ENCODE peak calls at places on chromosomes 12 and 14, in ten cellular contexts. One of them, this sample, is unnamed.

GRCh38 chr14:24274101-24274543 is 2.7 kb upstream of the RABGGTA start:
- DNase-seq in cardiac fibroblast: no peak
- DNase-seq in breast epithelium: no peak
- DNase-seq in colonic mucosa: no peak
- DNase-seq in heart right ventricle: no peak
- DNase-seq in psoas muscle: peak
- DNase-seq in stomach: peak
- DNase-seq in ovary: no peak
- DNase-seq in cardiac muscle cell: no peak
- DNase-seq in fibroblast of mammary gland: peak
- DNase-seq in this sample: no peak

GRCh38 chr12:79997115-79997805 is 62.4 kb upstream of the PPP1R12A start:
- DNase-seq in cardiac fibroblast: peak
- DNase-seq in breast epithelium: no peak
- DNase-seq in colonic mucosa: no peak
- DNase-seq in heart right ventricle: no peak
- DNase-seq in psoas muscle: no peak
- DNase-seq in stomach: no peak
- DNase-seq in ovary: no peak
- DNase-seq in cardiac muscle cell: no peak
- DNase-seq in fibroblast of mammary gland: peak
- DNase-seq in this sample: peak

GRCh38 chr14:76904100-76904739 is 78.0 kb downstream of the LRRC74A start:
- DNase-seq in cardiac fibroblast: peak
- DNase-seq in breast epithelium: no peak
- DNase-seq in colonic mucosa: no peak
- DNase-seq in heart right ventricle: peak
- DNase-seq in psoas muscle: peak
- DNase-seq in stomach: no peak
- DNase-seq in ovary: peak
- DNase-seq in cardiac muscle cell: peak
- DNase-seq in fibroblast of mammary gland: peak
- DNase-seq in this sample: peak

GRCh38 chr12:123085730-123086487 is 65.0 kb downstream of the PITPNM2 start:
- DNase-seq in cardiac fibroblast: peak
- DNase-seq in breast epithelium: peak
- DNase-seq in colonic mucosa: no peak
- DNase-seq in heart right ventricle: peak
- DNase-seq in psoas muscle: peak
- DNase-seq in stomach: peak
- DNase-seq in ovary: no peak
- DNase-seq in cardiac muscle cell: no peak
- DNase-seq in fibroblast of mammary gland: no peak
- DNase-seq in this sample: peak

GRCh38 chr12:119594772-119595445 is 1.3 kb downstream of the TMEM233 start:
- DNase-seq in cardiac fibroblast: no peak
- DNase-seq in breast epithelium: no peak
- DNase-seq in colonic mucosa: peak
- DNase-seq in heart right ventricle: peak
- DNase-seq in psoas muscle: peak
- DNase-seq in stomach: no peak
- DNase-seq in ovary: no peak
- DNase-seq in cardiac muscle cell: peak
- DNase-seq in fibroblast of mammary gland: no peak
- DNase-seq in this sample: no peak

GRCh38 chr12:10179871-10180270 is 1.0 kb downstream of the TMEM52B start:
- DNase-seq in cardiac fibroblast: no peak
- DNase-seq in breast epithelium: no peak
- DNase-seq in colonic mucosa: no peak
- DNase-seq in heart right ventricle: no peak
- DNase-seq in psoas muscle: no peak
- DNase-seq in stomach: no peak
- DNase-seq in ovary: no peak
- DNase-seq in cardiac muscle cell: no peak
- DNase-seq in fibroblast of mammary gland: no peak
- DNase-seq in this sample: no peak

GRCh38 chr12:46770501-46771183 is 55.2 kb downstream of the SLC38A4 start:
- DNase-seq in cardiac fibroblast: peak
- DNase-seq in breast epithelium: no peak
- DNase-seq in colonic mucosa: no peak
- DNase-seq in heart right ventricle: no peak
- DNase-seq in psoas muscle: peak
- DNase-seq in stomach: no peak
- DNase-seq in ovary: no peak
- DNase-seq in cardiac muscle cell: peak
- DNase-seq in fibroblast of mammary gland: peak
- DNase-seq in this sample: peak

GRCh38 chr12:47377414-47378221 is 297.9 kb upstream of the AMIGO2 start:
- DNase-seq in cardiac fibroblast: peak
- DNase-seq in breast epithelium: peak
- DNase-seq in colonic mucosa: peak
- DNase-seq in heart right ventricle: peak
- DNase-seq in psoas muscle: peak
- DNase-seq in stomach: peak
- DNase-seq in ovary: peak
- DNase-seq in cardiac muscle cell: peak
- DNase-seq in fibroblast of mammary gland: peak
- DNase-seq in this sample: peak

GRCh38 chr12:93380480-93381121 is 2.9 kb downstream of the NUDT4 start:
- DNase-seq in cardiac fibroblast: peak
- DNase-seq in breast epithelium: no peak
- DNase-seq in colonic mucosa: no peak
- DNase-seq in heart right ventricle: no peak
- DNase-seq in psoas muscle: no peak
- DNase-seq in stomach: no peak
- DNase-seq in ovary: no peak
- DNase-seq in cardiac muscle cell: peak
- DNase-seq in fibroblast of mammary gland: peak
- DNase-seq in this sample: no peak

GRCh38 chr14:100573009-100573756 is 14.0 kb downstream of the BEGAIN start:
- DNase-seq in cardiac fibroblast: no peak
- DNase-seq in breast epithelium: no peak
- DNase-seq in colonic mucosa: no peak
- DNase-seq in heart right ventricle: no peak
- DNase-seq in psoas muscle: no peak
- DNase-seq in stomach: no peak
- DNase-seq in ovary: no peak
- DNase-seq in cardiac muscle cell: no peak
- DNase-seq in fibroblast of mammary gland: no peak
- DNase-seq in this sample: no peak

GRCh38 chr14:52253503-52253902 is 14.0 kb upstream of the PTGDR start:
- DNase-seq in cardiac fibroblast: peak
- DNase-seq in breast epithelium: no peak
- DNase-seq in colonic mucosa: no peak
- DNase-seq in heart right ventricle: no peak
- DNase-seq in psoas muscle: no peak
- DNase-seq in stomach: no peak
- DNase-seq in ovary: no peak
- DNase-seq in cardiac muscle cell: peak
- DNase-seq in fibroblast of mammary gland: peak
- DNase-seq in this sample: no peak

GRCh38 chr12:107992870-107993451 is 136.1 kb upstream of the WSCD2 start:
- DNase-seq in cardiac fibroblast: peak
- DNase-seq in breast epithelium: no peak
- DNase-seq in colonic mucosa: peak
- DNase-seq in heart right ventricle: no peak
- DNase-seq in psoas muscle: no peak
- DNase-seq in stomach: no peak
- DNase-seq in ovary: no peak
- DNase-seq in cardiac muscle cell: peak
- DNase-seq in fibroblast of mammary gland: peak
- DNase-seq in this sample: peak

GRCh38 chr14:90691627-90692026 is 124.6 kb downstream of the TTC7B start:
- DNase-seq in cardiac fibroblast: peak
- DNase-seq in breast epithelium: no peak
- DNase-seq in colonic mucosa: no peak
- DNase-seq in heart right ventricle: no peak
- DNase-seq in psoas muscle: no peak
- DNase-seq in stomach: no peak
- DNase-seq in ovary: no peak
- DNase-seq in cardiac muscle cell: peak
- DNase-seq in fibroblast of mammary gland: peak
- DNase-seq in this sample: no peak

GRCh38 chr12:123899368-123899767 is 73.3 kb downstream of the CCDC92 start:
- DNase-seq in cardiac fibroblast: no peak
- DNase-seq in breast epithelium: no peak
- DNase-seq in colonic mucosa: no peak
- DNase-seq in heart right ventricle: no peak
- DNase-seq in psoas muscle: no peak
- DNase-seq in stomach: no peak
- DNase-seq in ovary: no peak
- DNase-seq in cardiac muscle cell: no peak
- DNase-seq in fibroblast of mammary gland: no peak
- DNase-seq in this sample: no peak

GRCh38 chr12:109084425-109084824 is 8.8 kb downstream of the ALKBH2 start:
- DNase-seq in cardiac fibroblast: no peak
- DNase-seq in breast epithelium: no peak
- DNase-seq in colonic mucosa: no peak
- DNase-seq in heart right ventricle: no peak
- DNase-seq in psoas muscle: no peak
- DNase-seq in stomach: no peak
- DNase-seq in ovary: no peak
- DNase-seq in cardiac muscle cell: no peak
- DNase-seq in fibroblast of mammary gland: no peak
- DNase-seq in this sample: no peak

DNA sequence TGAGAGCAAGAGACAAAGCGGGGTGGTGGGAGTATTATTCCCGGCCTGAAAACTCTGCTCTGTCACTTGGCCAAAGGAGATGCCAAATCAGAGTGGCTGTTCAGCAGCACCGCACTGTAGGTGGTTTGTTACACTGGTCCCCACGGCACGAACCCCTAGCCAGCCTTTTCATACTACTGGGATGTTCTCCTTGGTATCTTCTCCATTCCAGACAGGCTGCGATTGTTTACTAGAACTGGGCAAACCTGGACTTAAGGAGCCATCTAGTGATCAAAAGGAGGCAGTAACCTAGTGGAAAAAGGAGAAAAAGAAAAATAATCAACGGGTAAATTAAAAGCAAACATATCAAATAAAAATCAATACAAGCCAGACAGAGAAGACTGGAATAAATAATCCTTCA is 58.9 kb upstream of the TMTC2 start:
- DNase-seq in cardiac fibroblast: peak
- DNase-seq in breast epithelium: no peak
- DNase-seq in colonic mucosa: no peak
- DNase-seq in heart right ventricle: no peak
- DNase-seq in psoas muscle: no peak
- DNase-seq in stomach: no peak
- DNase-seq in ovary: no peak
- DNase-seq in cardiac muscle cell: peak
- DNase-seq in fibroblast of mammary gland: peak
- DNase-seq in this sample: peak
- TF ChIP-seq CTCF in cardiac fibroblast: peak
- TF ChIP-seq CTCF in breast epithelium: peak
- TF ChIP-seq CTCF in colonic mucosa: no peak
- TF ChIP-seq CTCF in heart right ventricle: no peak
- TF ChIP-seq CTCF in psoas muscle: peak
- TF ChIP-seq CTCF in stomach: no peak
- TF ChIP-seq CTCF in ovary: no peak
- TF ChIP-seq CTCF in cardiac muscle cell: peak
- TF ChIP-seq CTCF in fibroblast of mammary gland: peak
- TF ChIP-seq CTCF in this sample: peak

DNA sequence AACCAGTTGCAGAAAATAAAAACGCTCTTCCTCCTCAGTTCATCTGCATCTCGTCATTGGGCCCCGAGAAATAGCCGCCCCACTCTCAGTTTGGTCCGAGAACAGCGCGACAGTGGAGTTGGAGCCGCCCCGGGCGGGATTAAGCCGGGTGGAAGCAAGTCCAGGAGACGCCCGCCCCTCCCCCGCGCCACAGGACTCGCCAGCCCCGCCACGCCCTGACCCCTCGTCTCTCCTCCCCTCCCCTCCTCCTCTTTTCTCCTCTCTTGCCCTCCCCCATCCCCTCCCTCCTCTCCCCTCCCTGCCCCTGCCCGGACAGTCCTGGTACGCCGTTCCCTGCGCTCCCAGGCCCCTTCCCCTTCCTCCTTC is 83.8 kb downstream of the TNFAIP2 start:
- DNase-seq in cardiac fibroblast: peak
- DNase-seq in breast epithelium: peak
- DNase-seq in colonic mucosa: peak
- DNase-seq in heart right ventricle: peak
- DNase-seq in psoas muscle: peak
- DNase-seq in stomach: peak
- DNase-seq in ovary: peak
- DNase-seq in cardiac muscle cell: peak
- DNase-seq in fibroblast of mammary gland: peak
- DNase-seq in this sample: peak
- H3K4me3 ChIP-seq in cardiac fibroblast: peak
- H3K4me3 ChIP-seq in breast epithelium: peak
- H3K4me3 ChIP-seq in colonic mucosa: peak
- H3K4me3 ChIP-seq in heart right ventricle: peak
- H3K4me3 ChIP-seq in psoas muscle: peak
- H3K4me3 ChIP-seq in stomach: peak
- H3K4me3 ChIP-seq in ovary: peak
- H3K4me3 ChIP-seq in cardiac muscle cell: peak
- H3K4me3 ChIP-seq in fibroblast of mammary gland: peak
- H3K4me3 ChIP-seq in this sample: peak

DNA sequence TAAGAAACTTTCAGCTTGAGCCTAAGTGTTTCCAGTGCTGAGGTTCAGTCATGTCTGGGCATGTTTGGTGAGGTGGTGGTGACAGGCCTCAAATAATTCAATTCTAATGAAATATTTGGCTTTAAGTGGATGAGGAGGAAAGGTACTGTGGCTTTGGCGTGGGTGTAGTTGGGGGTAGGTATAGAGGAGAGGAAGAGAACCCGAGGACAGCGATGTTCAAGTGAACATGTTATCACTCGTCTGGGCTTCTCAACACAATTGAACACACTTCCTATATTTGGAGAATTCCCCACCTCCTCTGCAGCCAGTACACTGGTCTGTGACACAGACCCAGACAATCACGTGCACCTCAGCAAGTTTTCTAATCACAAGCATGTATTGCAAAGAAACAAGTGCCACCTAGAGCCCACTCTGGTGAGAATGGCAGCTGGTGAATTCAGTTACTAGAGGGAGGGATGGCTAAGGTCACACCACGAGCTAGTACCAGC is 53.0 kb downstream of the IFNG-AS1 start:
- DNase-seq in cardiac fibroblast: peak
- DNase-seq in breast epithelium: no peak
- DNase-seq in colonic mucosa: no peak
- DNase-seq in heart right ventricle: no peak
- DNase-seq in psoas muscle: no peak
- DNase-seq in stomach: no peak
- DNase-seq in ovary: no peak
- DNase-seq in cardiac muscle cell: peak
- DNase-seq in fibroblast of mammary gland: peak
- DNase-seq in this sample: peak
- TF ChIP-seq CTCF in cardiac fibroblast: no peak
- TF ChIP-seq CTCF in breast epithelium: no peak
- TF ChIP-seq CTCF in colonic mucosa: no peak
- TF ChIP-seq CTCF in heart right ventricle: no peak
- TF ChIP-seq CTCF in psoas muscle: no peak
- TF ChIP-seq CTCF in stomach: no peak
- TF ChIP-seq CTCF in ovary: no peak
- TF ChIP-seq CTCF in cardiac muscle cell: no peak
- TF ChIP-seq CTCF in fibroblast of mammary gland: no peak
- TF ChIP-seq CTCF in this sample: no peak

DNA sequence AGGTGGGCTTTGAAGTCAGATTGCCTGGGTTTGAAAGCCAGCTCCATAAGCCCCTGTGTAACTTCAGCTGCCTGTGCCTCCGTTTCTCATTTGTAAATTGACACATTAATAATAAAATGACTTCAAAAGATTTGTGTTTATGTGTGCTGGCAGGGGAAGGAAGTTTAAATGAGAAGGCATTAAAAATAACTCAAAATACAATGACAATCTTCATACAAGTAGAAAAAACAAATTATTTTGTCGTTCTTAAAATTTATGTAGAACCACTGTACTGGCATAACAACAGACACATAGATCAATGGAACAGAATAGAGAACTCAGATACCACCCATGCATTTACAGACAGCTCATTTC is 83.0 kb downstream of the PPM1A start:
- DNase-seq in cardiac fibroblast: no peak
- DNase-seq in breast epithelium: no peak
- DNase-seq in colonic mucosa: no peak
- DNase-seq in heart right ventricle: no peak
- DNase-seq in psoas muscle: no peak
- DNase-seq in stomach: no peak
- DNase-seq in ovary: no peak
- DNase-seq in cardiac muscle cell: no peak
- DNase-seq in fibroblast of mammary gland: no peak
- DNase-seq in this sample: no peak
- H3K4me3 ChIP-seq in cardiac fibroblast: peak
- H3K4me3 ChIP-seq in breast epithelium: peak
- H3K4me3 ChIP-seq in colonic mucosa: no peak
- H3K4me3 ChIP-seq in heart right ventricle: no peak
- H3K4me3 ChIP-seq in psoas muscle: peak
- H3K4me3 ChIP-seq in stomach: peak
- H3K4me3 ChIP-seq in ovary: no peak
- H3K4me3 ChIP-seq in cardiac muscle cell: no peak
- H3K4me3 ChIP-seq in fibroblast of mammary gland: no peak
- H3K4me3 ChIP-seq in this sample: no peak